ENCODE peak calls at places on chromosomes 5 and 9, in seven cellular contexts. One of them, this sample, is unnamed.

GRCh38 chr5:107979272-107979671 is 308.5 kb upstream of the EFNA5 start:
- DNase-seq in stimulated activated CD8-positive, alpha-beta memory T cell treated with anti-CD3 and anti-CD28 coated beads, Interleukin-2, amount 100 ng/mL, for 1 hour: no peak
- DNase-seq in CD8-positive, alpha-beta T cell: no peak
- DNase-seq in activated CD8-positive, alpha-beta memory T cell treated with anti-CD3 and anti-CD28 coated beads, Interleukin-2, amount 50 U/mL, for 48 hours: no peak
- DNase-seq in T1000: no peak
- DNase-seq in GM03348: peak; percentile 4
- DNase-seq in activated CD4-positive, alpha-beta T cell treated with anti-CD3 and anti-CD28 coated beads for 24 hours: no peak
- DNase-seq in this sample: no peak

GRCh38 chr5:13860176-13860575 is 84.3 kb downstream of the DNAH5 start:
- DNase-seq in stimulated activated CD8-positive, alpha-beta memory T cell treated with anti-CD3 and anti-CD28 coated beads, Interleukin-2, amount 100 ng/mL, for 1 hour: no peak
- DNase-seq in CD8-positive, alpha-beta T cell: no peak
- DNase-seq in activated CD8-positive, alpha-beta memory T cell treated with anti-CD3 and anti-CD28 coated beads, Interleukin-2, amount 50 U/mL, for 48 hours: no peak
- DNase-seq in T1000: no peak
- DNase-seq in GM03348: no peak
- DNase-seq in activated CD4-positive, alpha-beta T cell treated with anti-CD3 and anti-CD28 coated beads for 24 hours: no peak
- DNase-seq in this sample: no peak

GRCh38 chr5:43007246-43007910 is 32.7 kb downstream of the ANXA2R start:
- DNase-seq in stimulated activated CD8-positive, alpha-beta memory T cell treated with anti-CD3 and anti-CD28 coated beads, Interleukin-2, amount 100 ng/mL, for 1 hour: peak; percentile 63
- DNase-seq in CD8-positive, alpha-beta T cell: peak; percentile 77
- DNase-seq in activated CD8-positive, alpha-beta memory T cell treated with anti-CD3 and anti-CD28 coated beads, Interleukin-2, amount 50 U/mL, for 48 hours: peak; percentile 87
- DNase-seq in T1000: peak; percentile 82
- DNase-seq in GM03348: peak; percentile 86
- DNase-seq in activated CD4-positive, alpha-beta T cell treated with anti-CD3 and anti-CD28 coated beads for 24 hours: peak; percentile 61
- DNase-seq in this sample: no peak

GRCh38 chr5:174409070-174409469 is 315.3 kb upstream of the MSX2 start:
- DNase-seq in stimulated activated CD8-positive, alpha-beta memory T cell treated with anti-CD3 and anti-CD28 coated beads, Interleukin-2, amount 100 ng/mL, for 1 hour: no peak
- DNase-seq in CD8-positive, alpha-beta T cell: no peak
- DNase-seq in activated CD8-positive, alpha-beta memory T cell treated with anti-CD3 and anti-CD28 coated beads, Interleukin-2, amount 50 U/mL, for 48 hours: no peak
- DNase-seq in T1000: no peak
- DNase-seq in GM03348: no peak
- DNase-seq in activated CD4-positive, alpha-beta T cell treated with anti-CD3 and anti-CD28 coated beads for 24 hours: no peak
- DNase-seq in this sample: no peak

GRCh38 chr5:143890475-143890874 is 78.5 kb downstream of the HMHB1 start:
- DNase-seq in stimulated activated CD8-positive, alpha-beta memory T cell treated with anti-CD3 and anti-CD28 coated beads, Interleukin-2, amount 100 ng/mL, for 1 hour: no peak
- DNase-seq in CD8-positive, alpha-beta T cell: no peak
- DNase-seq in activated CD8-positive, alpha-beta memory T cell treated with anti-CD3 and anti-CD28 coated beads, Interleukin-2, amount 50 U/mL, for 48 hours: no peak
- DNase-seq in T1000: no peak
- DNase-seq in GM03348: no peak
- DNase-seq in activated CD4-positive, alpha-beta T cell treated with anti-CD3 and anti-CD28 coated beads for 24 hours: no peak
- DNase-seq in this sample: no peak

GRCh38 chr5:133865113-133865512 is 103.3 kb downstream of the C5orf15 start:
- DNase-seq in stimulated activated CD8-positive, alpha-beta memory T cell treated with anti-CD3 and anti-CD28 coated beads, Interleukin-2, amount 100 ng/mL, for 1 hour: no peak
- DNase-seq in CD8-positive, alpha-beta T cell: no peak
- DNase-seq in activated CD8-positive, alpha-beta memory T cell treated with anti-CD3 and anti-CD28 coated beads, Interleukin-2, amount 50 U/mL, for 48 hours: no peak
- DNase-seq in T1000: no peak
- DNase-seq in GM03348: no peak
- DNase-seq in activated CD4-positive, alpha-beta T cell treated with anti-CD3 and anti-CD28 coated beads for 24 hours: no peak
- DNase-seq in this sample: no peak

GRCh38 chr5:57862471-57863282 is 380.1 kb upstream of the ACTBL2 start:
- DNase-seq in stimulated activated CD8-positive, alpha-beta memory T cell treated with anti-CD3 and anti-CD28 coated beads, Interleukin-2, amount 100 ng/mL, for 1 hour: no peak
- DNase-seq in CD8-positive, alpha-beta T cell: no peak
- DNase-seq in activated CD8-positive, alpha-beta memory T cell treated with anti-CD3 and anti-CD28 coated beads, Interleukin-2, amount 50 U/mL, for 48 hours: no peak
- DNase-seq in T1000: no peak
- DNase-seq in GM03348: peak; percentile 60
- DNase-seq in activated CD4-positive, alpha-beta T cell treated with anti-CD3 and anti-CD28 coated beads for 24 hours: no peak
- DNase-seq in this sample: no peak

GRCh38 chr9:93138171-93138764 is 4.2 kb upstream of the NINJ1 start:
- DNase-seq in stimulated activated CD8-positive, alpha-beta memory T cell treated with anti-CD3 and anti-CD28 coated beads, Interleukin-2, amount 100 ng/mL, for 1 hour: no peak
- DNase-seq in CD8-positive, alpha-beta T cell: no peak
- DNase-seq in activated CD8-positive, alpha-beta memory T cell treated with anti-CD3 and anti-CD28 coated beads, Interleukin-2, amount 50 U/mL, for 48 hours: no peak
- DNase-seq in T1000: no peak
- DNase-seq in GM03348: no peak
- DNase-seq in activated CD4-positive, alpha-beta T cell treated with anti-CD3 and anti-CD28 coated beads for 24 hours: no peak
- DNase-seq in this sample: no peak